ENCODE peak calls at places on chromosome 15, in four cellular contexts. Q is GM12891, Y is GM12878, K is K562. L is an unnamed sample.

GRCh38 chr15:65342493-65342892 is 35.3 kb downstream of the IGDCC3 start:
- DNase-seq in K (no peak), Q (no peak), Y (no peak), L (no peak)

GRCh38 chr15:64151727-64152506 is at the start of gene SNX22:
- DNase-seq in K (no peak), Q (peak), Y (no peak), L (no peak)

GRCh38 chr15:92667291-92667904 is 11.8 kb upstream of the FAM174B start:
- DNase-seq in K (no peak), Y (no peak), Q (no peak), L (no peak)

GRCh38 chr15:40338921-40339620 is 1.7 kb downstream of the CCDC9B start:
- DNase-seq in Q (no peak), Y (no peak), K (no peak), L (no peak)

GRCh38 chr15:69044899-69045298 is 30.4 kb downstream of the NOX5 start:
- DNase-seq in K (no peak), Q (no peak), Y (no peak), L (peak)

GRCh38 chr15:75067123-75067854 is 43.9 kb downstream of the PPCDC start:
- DNase-seq in K (peak), Q (no peak), Y (no peak), L (peak)

GRCh38 chr15:78131295-78132021 is at the start of gene CIB2:
- DNase-seq in Y (no peak), Q (peak), K (peak), L (peak)

GRCh38 chr15:68271854-68272471 is 5.6 kb upstream of the FEM1B start:
- DNase-seq in Q (no peak), K (no peak), Y (no peak), L (no peak)

GRCh38 chr15:88120021-88120420 is 136.5 kb downstream of the NTRK3 start:
- DNase-seq in Y (no peak), Q (no peak), K (no peak), L (no peak)

GRCh38 chr15:45161666-45162065 is 26.1 kb downstream of the SHF start:
- DNase-seq in Q (no peak), K (no peak), Y (no peak), L (no peak)

GRCh38 chr15:68469162-68470048 is 37.4 kb upstream of the ITGA11 start:
- DNase-seq in Y (no peak), Q (no peak), K (no peak), L (no peak)

GRCh38 chr15:44536298-44536961 is 517 bp upstream of the EIF3J start:
- DNase-seq in Q (no peak), K (peak), Y (no peak), L (peak)

GRCh38 chr15:87118424-87118823 is 1038.8 kb downstream of the AGBL1 start:
- DNase-seq in Y (no peak), K (no peak), Q (no peak), L (no peak)

GRCh38 chr15:93829115-93829849 is 402.1 kb upstream of the MCTP2 start:
- DNase-seq in K (no peak), Y (no peak), Q (no peak), L (peak)

GRCh38 chr15:70483513-70483912 is 279.8 kb downstream of the UACA start:
- DNase-seq in Q (no peak), Y (no peak), K (no peak), L (no peak)
- TF ChIP-seq SPI1 in Q (no peak), Y (no peak), K (no peak), L (no peak)

DNA sequence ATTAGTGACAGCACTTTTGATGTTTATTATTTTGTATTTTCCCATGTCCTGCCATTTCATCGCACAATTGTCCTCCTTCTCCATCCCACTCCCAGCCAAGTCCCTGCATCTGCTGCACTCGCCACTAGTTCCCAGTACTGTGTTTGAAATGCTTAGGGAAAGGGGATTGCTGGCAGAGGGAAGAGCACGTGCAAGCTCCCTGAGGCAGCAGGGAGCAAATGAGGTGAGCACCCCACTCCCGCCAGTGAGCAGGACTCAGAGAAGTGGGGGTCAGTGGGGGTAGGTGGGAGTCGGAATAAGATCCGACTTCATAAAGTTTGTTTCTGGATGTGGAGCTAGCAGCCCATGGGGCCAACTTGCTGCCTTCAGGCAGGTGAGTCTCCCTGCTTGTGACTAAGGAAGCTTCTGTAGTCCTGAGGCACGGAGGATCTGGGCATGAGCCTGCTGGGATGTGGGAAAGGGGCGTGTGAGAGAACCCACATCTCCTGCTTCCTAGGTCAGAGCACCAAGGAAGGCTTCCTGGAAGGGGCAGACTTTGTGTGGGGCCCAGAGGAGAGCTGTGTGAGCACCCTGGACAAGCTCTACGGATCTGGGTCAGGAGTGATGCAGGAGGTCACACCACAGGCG is 99.7 kb upstream of the TLE3 start:
- DNase-seq in Q (no peak), Y (no peak), K (no peak), L (no peak)
- TF ChIP-seq POLR2AphosphoS5 in Q (no peak), Y (no peak), K (no peak), L (no peak)

GRCh38 chr15:73870700-73871408 is 2.5 kb upstream of the TBC1D21 start:
- DNase-seq in Y (no peak), Q (no peak), K (peak), L (no peak)
- TF ChIP-seq SPI1 in Y (no peak), Q (no peak), K (peak), L (no peak)

GRCh38 chr15:72676838-72677237 is 9.1 kb downstream of the HIGD2B start:
- DNase-seq in K (no peak), Q (no peak), Y (no peak), L (no peak)
- TF ChIP-seq POLR2AphosphoS5 in K (no peak), Q (no peak), Y (no peak), L (no peak)

GRCh38 chr15:91431041-91431715 is 331.1 kb downstream of the SV2B start:
- DNase-seq in K (no peak), Q (no peak), Y (no peak), L (no peak)
- TF ChIP-seq SPI1 in K (no peak), Q (no peak), Y (no peak), L (no peak)

L was measured in HL-60.